ENCODE peak calls at places on chromosomes 12 and 14, in eight cellular contexts. F is HCT116, M is prostate gland, V is endothelial cell of umbilical vein, H is transverse colon, W is SK-N-SH, R is stomach, B is suprapubic skin. O is an unnamed sample. For H3K9me3, the result is how much of the 10 kb centered on the place peaks cover.

GRCh38 chr12:27332407-27333310 is at the start of gene BMAL2:
- DNase-seq in F (no peak), M (no peak), V (peak), H (peak), W (peak), R (peak), B (no peak), O (no peak)

GRCh38 chr12:24695657-24696329 is 253.1 kb downstream of the BCAT1 start:
- DNase-seq in F (no peak), M (no peak), V (no peak), H (no peak), W (no peak), R (no peak), B (no peak), O (no peak)

GRCh38 chr14:67418368-67419174 is 6.6 kb upstream of the PLEK2 start:
- DNase-seq in F (no peak), M (no peak), V (peak), H (peak), W (no peak), R (peak), B (no peak), O (no peak)

GRCh38 chr12:94175763-94176660 is 27.6 kb downstream of the PLXNC1 start:
- DNase-seq in F (no peak), M (no peak), V (no peak), H (no peak), W (no peak), R (no peak), B (no peak), O (no peak)

GRCh38 chr14:69877492-69877891 is 1.7 kb upstream of the SMOC1 start:
- DNase-seq in F (peak), M (no peak), V (peak), H (no peak), W (peak), R (no peak), B (no peak), O (no peak)

GRCh38 chr14:94373708-94374107 is 14.7 kb downstream of the SERPINA1 start:
- DNase-seq in F (peak), M (no peak), V (no peak), H (no peak), W (no peak), R (no peak), B (no peak), O (no peak)

GRCh38 chr12:48165089-48166031 is 8.0 kb upstream of the ASB8 start:
- DNase-seq in F (peak), M (no peak), V (peak), H (no peak), W (peak), R (no peak), B (no peak), O (no peak)

GRCh38 chr12:100229036-100229635 is 28.5 kb downstream of the ACTR6 start:
- DNase-seq in F (peak), M (peak), V (no peak), H (no peak), W (no peak), R (no peak), B (no peak), O (no peak)

GRCh38 chr14:95984206-95984605 is 55.0 kb upstream of the C14orf132 start:
- DNase-seq in F (no peak), M (no peak), V (no peak), H (no peak), W (no peak), R (no peak), B (no peak), O (no peak)

GRCh38 chr14:67335781-67336180 is 23.8 kb downstream of the ATP6V1D start:
- DNase-seq in F (peak), M (no peak), V (peak), H (no peak), W (peak), R (no peak), B (no peak), O (no peak)

GRCh38 chr14:30256627-30257026 is 302.3 kb upstream of the G2E3 start:
- DNase-seq in F (no peak), M (no peak), V (no peak), H (no peak), W (no peak), R (no peak), B (no peak), O (no peak)

GRCh38 chr14:94028450-94028826 is 2.3 kb downstream of the OTUB2 start:
- DNase-seq in F (peak), M (no peak), V (no peak), H (no peak), W (no peak), R (no peak), B (no peak), O (no peak)

GRCh38 chr12:55682087-55682796 is 25.5 kb downstream of the ITGA7 start:
- DNase-seq in F (no peak), M (no peak), V (no peak), H (no peak), W (no peak), R (no peak), B (no peak), O (no peak)

DNA sequence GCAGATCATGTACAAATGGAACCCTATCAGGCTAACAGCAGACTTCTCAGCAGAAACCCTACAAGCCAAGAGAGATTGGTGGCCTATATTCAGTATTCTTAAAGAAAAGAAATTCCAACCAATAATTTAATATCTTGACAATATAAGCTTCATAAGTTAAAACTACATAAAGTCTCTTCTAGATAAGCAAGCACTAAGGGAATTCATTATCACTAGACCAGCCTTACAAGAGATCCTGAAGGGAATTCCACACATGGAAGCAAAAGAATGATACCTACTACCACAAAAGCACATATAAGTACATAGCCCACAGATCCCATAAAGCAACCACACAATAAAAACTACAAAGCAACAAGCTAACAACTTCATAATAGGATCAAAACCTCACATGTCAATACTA is 60.4 kb upstream of the SCAF11 start:
- DNase-seq in F (no peak), M (no peak), V (no peak), H (no peak), W (no peak), R (no peak), B (no peak), O (no peak)
- H3K9me3 ChIP-seq in F (under half), M (under half), V (under half), H (under half), W (under half), R (half or more), B (under half), O (under half)

GRCh38 chr14:87994974-87995373 is 2.0 kb upstream of the GALC start:
- DNase-seq in F (no peak), M (no peak), V (no peak), H (no peak), W (no peak), R (no peak), B (no peak), O (no peak)

GRCh38 chr14:87993485-87993809 is 465 bp upstream of the GALC start:
- DNase-seq in F (no peak), M (no peak), V (no peak), H (no peak), W (no peak), R (no peak), B (no peak), O (no peak)

GRCh38 chr14:87992349-87992719 is 648 bp downstream of the GALC start:
- DNase-seq in F (no peak), M (no peak), V (no peak), H (no peak), W (no peak), R (no peak), B (no peak), O (no peak)

GRCh38 chr14:87990687-87991086 is 2.3 kb downstream of the GALC start:
- DNase-seq in F (no peak), M (no peak), V (no peak), H (no peak), W (no peak), R (no peak), B (no peak), O (no peak)

DNA sequence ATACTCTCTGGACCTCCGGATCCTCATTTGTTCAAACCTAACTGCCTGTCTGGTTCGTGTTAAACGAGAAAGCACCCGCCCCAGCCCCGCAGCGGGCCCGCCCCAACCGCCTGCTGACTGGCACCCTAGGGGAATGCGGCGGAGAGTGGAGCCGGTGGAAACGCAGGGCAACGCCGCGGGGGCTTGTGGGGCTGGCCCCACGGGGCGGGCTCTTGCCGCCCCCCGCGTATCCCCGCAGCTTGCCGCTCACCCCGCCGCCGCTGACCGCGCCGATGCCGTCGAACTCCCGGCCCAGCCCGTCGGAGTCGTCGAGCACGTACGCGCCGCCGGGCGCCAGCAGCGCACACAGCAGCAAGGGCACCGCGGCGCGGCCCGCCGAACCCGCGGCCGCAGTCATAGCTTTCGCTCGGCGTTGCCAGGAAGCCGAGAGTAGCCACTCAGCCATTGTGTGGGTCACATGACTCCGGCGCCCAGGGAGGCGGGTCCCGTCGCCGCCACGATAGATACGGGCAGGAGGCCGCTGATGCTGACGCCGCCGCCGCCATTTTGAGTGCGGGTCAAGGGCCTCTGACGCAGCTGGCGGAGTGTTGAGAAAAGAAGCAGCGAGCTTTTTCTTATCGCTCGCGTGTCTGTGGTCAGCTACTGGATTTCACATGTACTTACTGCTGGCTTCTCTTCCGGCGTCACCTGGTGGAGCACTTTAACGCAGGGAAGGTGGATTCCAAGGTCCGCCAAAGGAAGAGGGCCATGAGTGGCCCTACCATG is at the start of gene GALC:
- DNase-seq in F (no peak), M (peak), V (peak), H (peak), W (peak), R (peak), B (peak), O (no peak)
- TF ChIP-seq POLR2AphosphoS5 in F (no peak), M (peak), V (peak), H (peak), W (no peak), R (peak), B (peak), O (no peak)

DNA sequence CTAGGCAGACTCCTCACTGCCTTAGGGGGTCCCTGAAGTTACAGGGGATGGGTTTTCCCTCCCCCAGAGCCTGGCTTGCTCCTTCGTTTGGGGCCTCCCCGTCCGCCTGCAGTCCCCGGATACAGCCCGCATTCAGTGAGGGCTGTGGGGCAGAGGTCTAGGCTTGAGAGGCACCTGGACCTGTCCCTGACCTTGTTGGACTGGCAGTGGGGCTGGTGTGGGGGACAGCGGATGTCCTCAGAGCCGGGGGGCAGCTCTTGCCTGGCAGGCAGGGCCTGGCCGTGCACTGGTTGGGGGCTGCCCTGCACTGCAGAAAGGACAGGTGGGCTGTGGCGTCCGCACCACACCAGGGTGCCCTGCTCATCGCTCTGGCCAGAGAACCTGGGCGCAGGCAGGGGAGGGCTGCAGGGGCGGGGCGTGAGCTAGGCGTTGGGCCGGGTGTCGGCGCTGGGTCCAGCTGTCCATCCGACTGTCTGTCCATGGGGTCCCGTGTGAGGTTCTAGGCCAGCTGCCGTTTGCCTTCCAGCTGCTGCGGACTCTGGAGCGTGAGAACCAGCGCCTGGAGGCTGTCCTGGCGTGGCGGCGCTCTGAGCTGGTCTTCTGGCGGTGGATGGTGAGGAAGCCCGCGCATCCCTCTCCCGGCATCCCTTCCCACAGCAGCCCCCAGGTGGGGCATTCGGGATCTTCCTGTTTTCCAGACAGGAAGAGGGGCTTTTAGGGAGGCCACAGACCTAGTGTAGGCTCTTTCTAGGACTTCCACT is 6.0 kb downstream of the TEDC1 start:
- DNase-seq in F (no peak), M (no peak), V (no peak), H (no peak), W (no peak), R (no peak), B (no peak), O (no peak)
- H3K27ac ChIP-seq in F (no peak), M (no peak), V (no peak), H (no peak), W (no peak), R (no peak), B (no peak), O (no peak)

DNA sequence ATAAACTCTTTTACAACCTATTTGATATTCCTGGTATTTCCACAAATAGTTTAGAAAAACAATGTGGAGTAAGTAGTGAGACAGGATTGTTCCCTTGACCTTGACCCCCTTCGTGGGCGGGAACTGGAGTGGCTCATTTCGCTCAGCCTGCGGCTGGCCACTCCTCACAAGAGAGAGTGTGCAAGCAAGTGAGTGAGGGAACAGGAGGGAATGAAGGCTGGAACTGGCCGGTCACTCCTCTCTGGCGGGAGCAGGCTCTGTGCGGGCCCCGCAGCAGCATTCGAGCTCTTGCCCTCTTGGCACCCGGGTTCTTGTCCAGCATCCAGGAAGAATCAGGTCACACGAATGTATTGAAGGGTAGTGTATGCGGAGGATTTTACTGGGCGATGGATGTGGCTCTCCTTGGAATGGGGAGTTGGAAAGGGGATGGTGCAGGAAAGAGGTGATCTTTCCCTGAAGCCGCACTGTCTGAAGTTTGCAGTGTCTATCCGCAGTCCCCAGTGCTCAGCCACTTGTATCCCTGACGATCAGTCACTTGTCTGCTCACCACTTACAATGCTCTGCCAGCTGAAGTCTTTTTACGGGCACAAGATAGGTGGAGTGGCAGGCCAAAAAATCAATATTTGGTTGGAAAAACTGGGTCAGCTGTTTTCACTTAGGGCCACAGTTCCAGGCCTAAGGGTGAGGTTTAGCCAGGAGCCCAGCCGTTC is 28.0 kb upstream of the TXNRD1 start:
- DNase-seq in F (no peak), M (no peak), V (no peak), H (no peak), W (no peak), R (no peak), B (no peak), O (no peak)
- H3K9me3 ChIP-seq in F (under half), M (under half), V (under half), H (under half), W (under half), R (under half), B (under half), O (under half)

DNA sequence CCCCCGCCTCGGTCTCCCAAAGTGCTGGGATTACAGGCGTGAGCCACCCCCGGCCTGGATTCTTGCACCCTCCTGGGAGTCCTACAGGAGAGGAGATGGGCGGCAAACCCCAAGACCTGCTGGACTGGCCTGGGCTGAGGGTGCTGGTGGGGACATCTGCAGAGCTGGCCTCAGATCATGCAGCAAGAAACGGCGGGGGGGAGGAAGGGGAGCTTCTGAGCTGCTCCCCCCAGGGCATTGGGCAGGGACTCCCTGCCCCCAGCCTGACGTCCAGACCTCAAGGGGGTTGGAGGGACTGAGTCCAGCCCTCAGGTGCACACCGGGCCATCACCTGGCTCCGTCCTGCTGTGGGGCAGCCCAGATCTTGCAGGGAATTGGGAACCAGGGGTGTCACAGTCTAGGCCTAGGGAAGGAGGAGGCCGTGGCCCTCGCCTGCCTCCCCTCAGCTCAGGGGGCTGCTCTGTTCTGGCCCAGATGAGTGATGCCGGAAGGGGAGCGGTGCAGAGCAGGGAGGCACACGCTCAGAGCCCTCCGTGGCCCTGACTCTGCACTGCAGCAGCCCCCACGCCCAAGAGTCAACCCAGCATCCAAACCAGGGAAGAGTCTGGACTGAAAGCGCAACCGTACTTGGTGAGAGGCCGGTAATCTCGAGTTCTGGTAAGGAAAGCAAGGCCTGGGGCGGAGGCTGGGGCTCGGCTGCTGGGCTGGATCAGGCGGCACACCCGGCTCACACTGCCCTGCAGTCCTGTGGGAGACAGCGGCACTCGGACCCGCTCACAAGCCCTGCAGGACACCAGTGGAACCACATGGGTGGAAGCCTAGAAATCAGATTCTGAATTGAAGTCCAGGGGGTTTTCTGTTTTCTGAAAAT is 8.9 kb upstream of the AMN start:
- DNase-seq in F (no peak), M (no peak), V (no peak), H (no peak), W (peak), R (no peak), B (peak), O (no peak)
- TF ChIP-seq POLR2AphosphoS5 in F (no peak), M (no peak), V (no peak), H (no peak), W (no peak), R (no peak), B (no peak), O (no peak)

DNA sequence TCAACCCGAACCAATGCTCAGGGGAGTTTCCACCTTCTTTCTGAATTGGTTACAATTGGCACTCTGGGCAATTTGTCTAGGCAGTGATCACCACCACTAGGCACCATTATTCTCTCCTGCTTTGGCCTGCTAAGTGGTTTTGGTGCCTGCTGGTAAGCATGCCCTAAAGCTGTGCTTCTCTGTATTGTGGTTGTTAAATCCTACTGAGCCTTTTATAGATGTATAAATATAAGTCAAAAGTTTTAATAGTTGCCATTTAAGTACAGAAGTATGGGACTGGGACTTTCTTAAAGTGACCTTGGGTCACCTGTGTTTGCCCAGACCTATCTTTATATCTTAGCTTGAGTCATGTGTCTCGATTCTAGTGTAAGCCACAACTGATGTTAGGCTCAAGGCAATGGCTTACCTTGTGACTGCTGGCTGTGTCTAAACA is 475.9 kb downstream of the SLC16A7 start:
- DNase-seq in F (no peak), M (no peak), V (no peak), H (no peak), W (no peak), R (no peak), B (no peak), O (no peak)
- H3K27ac ChIP-seq in F (no peak), M (no peak), V (no peak), H (no peak), W (no peak), R (no peak), B (no peak), O (no peak)

GRCh38 chr14:21780429-21781084 is 106.9 kb upstream of the OR4E1 start:
- DNase-seq in F (no peak), M (no peak), V (no peak), H (no peak), W (no peak), R (no peak), B (no peak), O (no peak)

DNA sequence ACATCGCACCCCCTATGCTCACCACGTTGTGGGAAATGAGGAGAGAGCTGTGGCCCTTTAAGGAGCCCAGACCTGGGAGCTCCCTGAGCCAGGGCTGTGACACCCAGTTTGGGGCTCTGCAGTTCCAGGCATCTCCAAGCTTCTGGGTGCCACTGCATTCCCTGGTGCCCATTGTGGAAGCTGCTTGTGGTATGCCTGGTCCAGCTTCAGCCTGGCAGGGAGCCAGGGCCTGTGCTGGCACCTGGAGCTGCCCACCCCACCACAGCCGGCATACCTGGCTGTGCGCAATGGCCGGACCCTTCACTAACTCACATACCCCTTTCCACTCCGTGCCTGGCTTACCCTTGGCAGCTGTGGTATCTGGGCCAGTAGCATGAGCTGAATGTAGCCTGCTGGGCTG is 107.9 kb upstream of the OR4E1 start:
- DNase-seq in F (no peak), M (no peak), V (no peak), H (no peak), W (no peak), R (no peak), B (no peak), O (no peak)
- H3K9me3 ChIP-seq in F (under half), M (under half), V (under half), H (under half), W (under half), R (under half), B (under half), O (under half)

O was measured in SK-N-MC.